ENCODE peak calls at places on chromosomes 11 and 22, in four cellular contexts. One of them, this sample, is unnamed.
A peak's percentile ranks its signal among the peaks of the same experiment; 100 is the strongest.

GRCh38 chr11:96187779-96188624 is 155.0 kb downstream of the MAML2 start:
- DNase-seq in NCI-H1417 treated with DMSO at 0.1 percent for 48 hours: no peak
- DNase-seq in stimulated activated CD4-positive, alpha-beta T cell treated with anti-CD3 and anti-CD28 coated beads, Interleukin-1b, Interleukin-23, amount 100 ng/mL, for 1 hour: no peak
- DNase-seq in activated naive CD4-positive, alpha-beta T cell treated with anti-CD3 and anti-CD28 coated beads for 36 hours: peak; percentile 71
- DNase-seq in this sample: peak; percentile 57

GRCh38 chr11:128610765-128611617 is 23.6 kb upstream of the ETS1 start:
- DNase-seq in activated naive CD4-positive, alpha-beta T cell treated with anti-CD3 and anti-CD28 coated beads for 36 hours: peak; percentile 62
- DNase-seq in stimulated activated CD4-positive, alpha-beta T cell treated with anti-CD3 and anti-CD28 coated beads, Interleukin-1b, Interleukin-23, amount 100 ng/mL, for 1 hour: no peak
- DNase-seq in NCI-H1417 treated with DMSO at 0.1 percent for 48 hours: no peak
- DNase-seq in this sample: peak; percentile 58

GRCh38 chr11:71093783-71094182 is 158.6 kb downstream of the SHANK2 start:
- DNase-seq in stimulated activated CD4-positive, alpha-beta T cell treated with anti-CD3 and anti-CD28 coated beads, Interleukin-1b, Interleukin-23, amount 100 ng/mL, for 1 hour: no peak
- DNase-seq in activated naive CD4-positive, alpha-beta T cell treated with anti-CD3 and anti-CD28 coated beads for 36 hours: no peak
- DNase-seq in NCI-H1417 treated with DMSO at 0.1 percent for 48 hours: no peak
- DNase-seq in this sample: no peak

GRCh38 chr11:12318791-12319733 is 58.3 kb upstream of the PARVA start:
- DNase-seq in activated naive CD4-positive, alpha-beta T cell treated with anti-CD3 and anti-CD28 coated beads for 36 hours: no peak
- DNase-seq in stimulated activated CD4-positive, alpha-beta T cell treated with anti-CD3 and anti-CD28 coated beads, Interleukin-1b, Interleukin-23, amount 100 ng/mL, for 1 hour: no peak
- DNase-seq in NCI-H1417 treated with DMSO at 0.1 percent for 48 hours: peak; percentile 98
- DNase-seq in this sample: no peak

GRCh38 chr11:1548221-1549070 is 23.6 kb downstream of the DUSP8 start:
- DNase-seq in stimulated activated CD4-positive, alpha-beta T cell treated with anti-CD3 and anti-CD28 coated beads, Interleukin-1b, Interleukin-23, amount 100 ng/mL, for 1 hour: no peak
- DNase-seq in activated naive CD4-positive, alpha-beta T cell treated with anti-CD3 and anti-CD28 coated beads for 36 hours: no peak
- DNase-seq in NCI-H1417 treated with DMSO at 0.1 percent for 48 hours: no peak
- DNase-seq in this sample: no peak

GRCh38 chr11:117814766-117815261 is 9.7 kb downstream of the FXYD2 start:
- DNase-seq in NCI-H1417 treated with DMSO at 0.1 percent for 48 hours: peak; percentile 70
- DNase-seq in activated naive CD4-positive, alpha-beta T cell treated with anti-CD3 and anti-CD28 coated beads for 36 hours: peak; percentile 89
- DNase-seq in stimulated activated CD4-positive, alpha-beta T cell treated with anti-CD3 and anti-CD28 coated beads, Interleukin-1b, Interleukin-23, amount 100 ng/mL, for 1 hour: no peak
- DNase-seq in this sample: peak; percentile 84

GRCh38 chr11:6637871-6638270 is 17.7 kb downstream of the DCHS1 start:
- DNase-seq in stimulated activated CD4-positive, alpha-beta T cell treated with anti-CD3 and anti-CD28 coated beads, Interleukin-1b, Interleukin-23, amount 100 ng/mL, for 1 hour: no peak
- DNase-seq in NCI-H1417 treated with DMSO at 0.1 percent for 48 hours: no peak
- DNase-seq in activated naive CD4-positive, alpha-beta T cell treated with anti-CD3 and anti-CD28 coated beads for 36 hours: no peak
- DNase-seq in this sample: no peak

GRCh38 chr11:27509953-27510352 is 3.4 kb upstream of the LIN7C start:
- DNase-seq in activated naive CD4-positive, alpha-beta T cell treated with anti-CD3 and anti-CD28 coated beads for 36 hours: no peak
- DNase-seq in stimulated activated CD4-positive, alpha-beta T cell treated with anti-CD3 and anti-CD28 coated beads, Interleukin-1b, Interleukin-23, amount 100 ng/mL, for 1 hour: no peak
- DNase-seq in NCI-H1417 treated with DMSO at 0.1 percent for 48 hours: no peak
- DNase-seq in this sample: no peak

GRCh38 chr11:129234978-129235377 is 42.9 kb upstream of the ARHGAP32 start:
- DNase-seq in activated naive CD4-positive, alpha-beta T cell treated with anti-CD3 and anti-CD28 coated beads for 36 hours: no peak
- DNase-seq in NCI-H1417 treated with DMSO at 0.1 percent for 48 hours: no peak
- DNase-seq in stimulated activated CD4-positive, alpha-beta T cell treated with anti-CD3 and anti-CD28 coated beads, Interleukin-1b, Interleukin-23, amount 100 ng/mL, for 1 hour: no peak
- DNase-seq in this sample: no peak

GRCh38 chr11:62504158-62504973 is 42.2 kb downstream of the AHNAK start:
- DNase-seq in stimulated activated CD4-positive, alpha-beta T cell treated with anti-CD3 and anti-CD28 coated beads, Interleukin-1b, Interleukin-23, amount 100 ng/mL, for 1 hour: no peak
- DNase-seq in activated naive CD4-positive, alpha-beta T cell treated with anti-CD3 and anti-CD28 coated beads for 36 hours: no peak
- DNase-seq in NCI-H1417 treated with DMSO at 0.1 percent for 48 hours: no peak
- DNase-seq in this sample: no peak

GRCh38 chr22:44848296-44848741 is 95.9 kb downstream of the ARHGAP8 start:
- DNase-seq in activated naive CD4-positive, alpha-beta T cell treated with anti-CD3 and anti-CD28 coated beads for 36 hours: no peak
- DNase-seq in NCI-H1417 treated with DMSO at 0.1 percent for 48 hours: no peak
- DNase-seq in stimulated activated CD4-positive, alpha-beta T cell treated with anti-CD3 and anti-CD28 coated beads, Interleukin-1b, Interleukin-23, amount 100 ng/mL, for 1 hour: no peak
- DNase-seq in this sample: no peak

This sample was measured in activated CD4-positive, alpha-beta T cell treated with anti-CD3 and anti-CD28 coated beads for 48 hours.